ENCODE peak calls at places on chromosomes 13 and 19, in five cellular contexts. One of them, this sample, is unnamed.
A peak's percentile ranks its signal among the peaks of the same experiment; 100 is the strongest.

GRCh38 chr13:67366533-67366932 is 136.4 kb upstream of the PCDH9 start:
- DNase-seq in OCI-LY7: no peak
- DNase-seq in CD8-positive, alpha-beta T cell: no peak
- DNase-seq in IMR-90: peak; percentile 50
- DNase-seq in HepG2: no peak
- DNase-seq in this sample: no peak

GRCh38 chr13:100274942-100275506 is 186.1 kb downstream of the PCCA start:
- DNase-seq in CD8-positive, alpha-beta T cell: no peak
- DNase-seq in IMR-90: peak; percentile 4
- DNase-seq in OCI-LY7: no peak
- DNase-seq in HepG2: peak; percentile 3
- DNase-seq in this sample: no peak

GRCh38 chr19:56146904-56147303 is 5.8 kb downstream of the ZNF444 start:
- DNase-seq in CD8-positive, alpha-beta T cell: no peak
- DNase-seq in HepG2: no peak
- DNase-seq in OCI-LY7: no peak
- DNase-seq in IMR-90: no peak
- DNase-seq in this sample: no peak

GRCh38 chr13:50015263-50015662 is at the start of gene KCNRG:
- DNase-seq in CD8-positive, alpha-beta T cell: no peak
- DNase-seq in HepG2: no peak
- DNase-seq in OCI-LY7: no peak
- DNase-seq in IMR-90: peak; percentile 39
- DNase-seq in this sample: no peak

GRCh38 chr13:19159181-19159580 is 22.4 kb downstream of the TUBA3C start:
- DNase-seq in CD8-positive, alpha-beta T cell: no peak
- DNase-seq in HepG2: no peak
- DNase-seq in OCI-LY7: no peak
- DNase-seq in IMR-90: no peak
- DNase-seq in this sample: no peak

GRCh38 chr13:74465279-74465678 is 331.1 kb upstream of the KLF12 start:
- DNase-seq in IMR-90: no peak
- DNase-seq in HepG2: no peak
- DNase-seq in CD8-positive, alpha-beta T cell: no peak
- DNase-seq in OCI-LY7: no peak
- DNase-seq in this sample: no peak

GRCh38 chr19:35060160-35060855 is 18.8 kb downstream of the HPN start:
- DNase-seq in OCI-LY7: no peak
- DNase-seq in HepG2: no peak
- DNase-seq in IMR-90: no peak
- DNase-seq in CD8-positive, alpha-beta T cell: no peak
- DNase-seq in this sample: no peak

GRCh38 chr13:98778749-98779148 is 26.3 kb upstream of the SLC15A1 start:
- DNase-seq in OCI-LY7: no peak
- DNase-seq in HepG2: no peak
- DNase-seq in CD8-positive, alpha-beta T cell: no peak
- DNase-seq in IMR-90: no peak
- DNase-seq in this sample: no peak

GRCh38 chr13:61728468-61728867 is 312.8 kb upstream of the PCDH20 start:
- DNase-seq in IMR-90: no peak
- DNase-seq in HepG2: no peak
- DNase-seq in OCI-LY7: no peak
- DNase-seq in CD8-positive, alpha-beta T cell: no peak
- DNase-seq in this sample: no peak

GRCh38 chr13:47933688-47934011 is 67.4 kb downstream of the SUCLA2 start:
- DNase-seq in HepG2: peak; percentile 10
- DNase-seq in IMR-90: peak; percentile 17
- DNase-seq in OCI-LY7: no peak
- DNase-seq in CD8-positive, alpha-beta T cell: no peak
- DNase-seq in this sample: no peak

GRCh38 chr13:33479066-33479465 is 193.5 kb upstream of the STARD13 start:
- DNase-seq in HepG2: no peak
- DNase-seq in IMR-90: no peak
- DNase-seq in OCI-LY7: no peak
- DNase-seq in CD8-positive, alpha-beta T cell: no peak
- DNase-seq in this sample: no peak

GRCh38 chr13:35566340-35566739 is 89.9 kb upstream of the MAB21L1 start:
- DNase-seq in IMR-90: no peak
- DNase-seq in OCI-LY7: no peak
- DNase-seq in CD8-positive, alpha-beta T cell: peak; percentile 2
- DNase-seq in HepG2: no peak
- DNase-seq in this sample: no peak

GRCh38 chr13:75364131-75364713 is 117.7 kb downstream of the TBC1D4 start:
- DNase-seq in CD8-positive, alpha-beta T cell: no peak
- DNase-seq in OCI-LY7: no peak
- DNase-seq in HepG2: no peak
- DNase-seq in IMR-90: peak; percentile 21
- DNase-seq in this sample: no peak

GRCh38 chr19:58468216-58468839 is 1.4 kb downstream of the ZNF324 start:
- DNase-seq in HepG2: no peak
- DNase-seq in OCI-LY7: no peak
- DNase-seq in IMR-90: peak; percentile 9
- DNase-seq in CD8-positive, alpha-beta T cell: no peak
- DNase-seq in this sample: no peak

GRCh38 chr19:37519890-37520289 is 13.2 kb downstream of the ZNF793 start:
- DNase-seq in OCI-LY7: no peak
- DNase-seq in IMR-90: peak; percentile 28
- DNase-seq in HepG2: no peak
- DNase-seq in CD8-positive, alpha-beta T cell: no peak
- DNase-seq in this sample: no peak

GRCh38 chr19:3670796-3671679 is 29.2 kb downstream of the PIP5K1C start:
- DNase-seq in HepG2: no peak
- DNase-seq in OCI-LY7: no peak
- DNase-seq in IMR-90: peak; percentile 56
- DNase-seq in CD8-positive, alpha-beta T cell: no peak
- DNase-seq in this sample: peak; percentile 86

GRCh38 chr13:47484564-47484963 is 516.5 kb downstream of the SUCLA2 start:
- DNase-seq in IMR-90: peak; percentile 89
- DNase-seq in OCI-LY7: no peak
- DNase-seq in HepG2: peak; percentile 3
- DNase-seq in CD8-positive, alpha-beta T cell: no peak
- DNase-seq in this sample: no peak

GRCh38 chr19:4284176-4284958 is 5.3 kb downstream of the SHD start:
- DNase-seq in HepG2: peak; percentile 81
- DNase-seq in OCI-LY7: peak; percentile 64
- DNase-seq in CD8-positive, alpha-beta T cell: no peak
- DNase-seq in IMR-90: no peak
- DNase-seq in this sample: no peak

GRCh38 chr13:85724554-85725432 is 74.4 kb downstream of the SLITRK6 start:
- DNase-seq in IMR-90: peak; percentile 68
- DNase-seq in HepG2: no peak
- DNase-seq in OCI-LY7: no peak
- DNase-seq in CD8-positive, alpha-beta T cell: no peak
- DNase-seq in this sample: no peak

GRCh38 chr19:17052439-17052838 is 22.8 kb downstream of the HAUS8 start:
- DNase-seq in CD8-positive, alpha-beta T cell: no peak
- DNase-seq in OCI-LY7: peak; percentile 44
- DNase-seq in HepG2: no peak
- DNase-seq in IMR-90: peak; percentile 59
- DNase-seq in this sample: no peak

GRCh38 chr13:100751826-100752225 is 77.2 kb upstream of the TMTC4 start:
- DNase-seq in IMR-90: no peak
- DNase-seq in HepG2: peak; percentile 6
- DNase-seq in CD8-positive, alpha-beta T cell: no peak
- DNase-seq in OCI-LY7: no peak
- DNase-seq in this sample: no peak

GRCh38 chr13:113129921-113130750 is 7.5 kb downstream of the F10 start:
- DNase-seq in OCI-LY7: no peak
- DNase-seq in IMR-90: no peak
- DNase-seq in CD8-positive, alpha-beta T cell: no peak
- DNase-seq in HepG2: no peak
- DNase-seq in this sample: no peak

GRCh38 chr13:79741006-79741405 is 260.1 kb downstream of the NDFIP2 start:
- DNase-seq in IMR-90: peak; percentile 71
- DNase-seq in HepG2: peak; percentile 28
- DNase-seq in OCI-LY7: no peak
- DNase-seq in CD8-positive, alpha-beta T cell: no peak
- DNase-seq in this sample: no peak

GRCh38 chr19:41913476-41914190 is 14.6 kb downstream of the ERFL start:
- DNase-seq in IMR-90: no peak
- DNase-seq in CD8-positive, alpha-beta T cell: no peak
- DNase-seq in OCI-LY7: no peak
- DNase-seq in HepG2: no peak
- DNase-seq in this sample: no peak

GRCh38 chr19:21851596-21852345 is 15.8 kb upstream of the ZNF43 start:
- DNase-seq in HepG2: peak; percentile 81
- DNase-seq in CD8-positive, alpha-beta T cell: peak; percentile 83
- DNase-seq in IMR-90: peak; percentile 94
- DNase-seq in OCI-LY7: peak; percentile 96
- DNase-seq in this sample: peak; percentile 94

GRCh38 chr19:51520710-51521109 is 10.8 kb downstream of the SIGLEC6 start:
- DNase-seq in HepG2: no peak
- DNase-seq in OCI-LY7: no peak
- DNase-seq in CD8-positive, alpha-beta T cell: no peak
- DNase-seq in IMR-90: no peak
- DNase-seq in this sample: no peak

GRCh38 chr19:45528744-45529453 is 21.6 kb downstream of the VASP start:
- DNase-seq in CD8-positive, alpha-beta T cell: no peak
- DNase-seq in IMR-90: no peak
- DNase-seq in OCI-LY7: no peak
- DNase-seq in HepG2: no peak
- DNase-seq in this sample: no peak

GRCh38 chr19:33472696-33473624 is 48.6 kb downstream of the PEPD start:
- DNase-seq in OCI-LY7: no peak
- DNase-seq in IMR-90: peak; percentile 99
- DNase-seq in CD8-positive, alpha-beta T cell: no peak
- DNase-seq in HepG2: no peak
- DNase-seq in this sample: no peak

GRCh38 chr19:30959011-30959410 is 390.2 kb downstream of the TSHZ3 start:
- DNase-seq in HepG2: no peak
- DNase-seq in CD8-positive, alpha-beta T cell: no peak
- DNase-seq in OCI-LY7: no peak
- DNase-seq in IMR-90: no peak
- DNase-seq in this sample: no peak

DNA sequence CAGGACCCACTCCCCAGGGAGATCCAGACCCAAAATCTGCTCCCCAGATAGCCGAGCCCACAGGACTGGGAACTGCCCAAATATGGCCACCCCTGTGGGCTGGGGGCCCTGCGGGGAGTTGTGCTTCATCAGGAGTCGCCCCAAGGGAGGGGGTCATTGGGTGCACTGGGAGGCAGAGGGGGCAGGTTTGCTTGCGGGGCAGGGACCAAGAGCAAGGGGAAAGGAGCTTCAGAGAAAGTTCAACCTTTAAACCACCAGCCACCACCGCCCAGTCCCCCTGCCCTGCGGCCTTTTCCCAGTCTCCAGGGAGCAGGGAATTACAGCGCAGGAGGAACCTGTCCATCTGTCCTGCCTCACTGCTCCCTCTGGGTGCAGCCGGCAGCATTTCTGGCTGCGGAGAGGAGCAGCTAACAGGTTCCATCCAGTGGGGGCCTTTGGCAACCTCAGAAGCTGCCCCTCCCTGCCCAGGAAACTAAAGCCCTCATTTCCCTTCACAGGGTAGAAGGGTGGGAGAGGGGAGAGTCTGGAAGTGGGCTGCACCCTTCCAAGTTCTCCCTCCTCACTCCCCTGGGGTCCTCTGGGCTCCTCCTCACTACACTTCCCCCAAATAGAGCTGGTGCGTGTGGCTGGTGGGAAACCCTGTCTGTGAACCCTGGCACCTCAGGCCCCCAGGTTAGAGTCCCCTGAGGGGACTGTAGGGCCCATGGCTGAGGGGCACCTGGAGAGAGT is 13.8 kb upstream of the ASF1B start:
- DNase-seq in CD8-positive, alpha-beta T cell: no peak
- DNase-seq in IMR-90: no peak
- DNase-seq in HepG2: no peak
- DNase-seq in OCI-LY7: no peak
- DNase-seq in this sample: no peak
- TF ChIP-seq CTCF in CD8-positive, alpha-beta T cell: no peak
- TF ChIP-seq CTCF in IMR-90: no peak
- TF ChIP-seq CTCF in HepG2: no peak
- TF ChIP-seq CTCF in OCI-LY7: no peak
- TF ChIP-seq CTCF in this sample: no peak

GRCh38 chr19:49954092-49954825 is 6.7 kb downstream of the SIGLEC11 start:
- DNase-seq in OCI-LY7: no peak
- DNase-seq in HepG2: peak; percentile 14
- DNase-seq in CD8-positive, alpha-beta T cell: no peak
- DNase-seq in IMR-90: peak; percentile 14
- DNase-seq in this sample: no peak

GRCh38 chr19:49956113-49956491 is 4.9 kb downstream of the SIGLEC11 start:
- DNase-seq in OCI-LY7: no peak
- DNase-seq in CD8-positive, alpha-beta T cell: no peak
- DNase-seq in HepG2: no peak
- DNase-seq in IMR-90: no peak
- DNase-seq in this sample: no peak

GRCh38 chr19:49953376-49953775 is 7.6 kb downstream of the SIGLEC11 start:
- DNase-seq in CD8-positive, alpha-beta T cell: no peak
- DNase-seq in HepG2: no peak
- DNase-seq in IMR-90: no peak
- DNase-seq in OCI-LY7: no peak
- DNase-seq in this sample: no peak

GRCh38 chr19:49952906-49953305 is 8.1 kb downstream of the SIGLEC11 start:
- DNase-seq in IMR-90: no peak
- DNase-seq in OCI-LY7: no peak
- DNase-seq in CD8-positive, alpha-beta T cell: no peak
- DNase-seq in HepG2: no peak
- DNase-seq in this sample: no peak

GRCh38 chr19:49954933-49955332 is 6.0 kb downstream of the SIGLEC11 start:
- DNase-seq in IMR-90: peak; percentile 16
- DNase-seq in OCI-LY7: no peak
- DNase-seq in HepG2: no peak
- DNase-seq in CD8-positive, alpha-beta T cell: no peak
- DNase-seq in this sample: no peak
- H3K4me3 ChIP-seq in IMR-90: no peak overlapping the region
- H3K4me3 ChIP-seq in OCI-LY7: no peak overlapping the region
- H3K4me3 ChIP-seq in HepG2: no peak overlapping the region
- H3K4me3 ChIP-seq in CD8-positive, alpha-beta T cell: no peak overlapping the region
- H3K4me3 ChIP-seq in this sample: no peak overlapping the region

GRCh38 chr13:31912641-31913401 is 118.8 kb upstream of the FRY start:
- DNase-seq in IMR-90: no peak
- DNase-seq in HepG2: no peak
- DNase-seq in OCI-LY7: no peak
- DNase-seq in CD8-positive, alpha-beta T cell: no peak
- DNase-seq in this sample: no peak

GRCh38 chr13:31908696-31909386 is 122.7 kb upstream of the FRY start:
- DNase-seq in HepG2: no peak
- DNase-seq in IMR-90: no peak
- DNase-seq in OCI-LY7: no peak
- DNase-seq in CD8-positive, alpha-beta T cell: no peak
- DNase-seq in this sample: no peak

GRCh38 chr13:31910633-31911032 is 120.9 kb upstream of the FRY start:
- DNase-seq in OCI-LY7: no peak
- DNase-seq in IMR-90: no peak
- DNase-seq in CD8-positive, alpha-beta T cell: no peak
- DNase-seq in HepG2: no peak
- DNase-seq in this sample: no peak

GRCh38 chr13:31913459-31913858 is 118.1 kb upstream of the FRY start:
- DNase-seq in HepG2: no peak
- DNase-seq in CD8-positive, alpha-beta T cell: no peak
- DNase-seq in OCI-LY7: no peak
- DNase-seq in IMR-90: no peak
- DNase-seq in this sample: no peak

GRCh38 chr13:31909889-31910551 is 121.6 kb upstream of the FRY start:
- DNase-seq in HepG2: peak; percentile 45
- DNase-seq in CD8-positive, alpha-beta T cell: peak; percentile 41
- DNase-seq in IMR-90: peak; percentile 70
- DNase-seq in OCI-LY7: peak; percentile 66
- DNase-seq in this sample: no peak
- H3K4me1 ChIP-seq in HepG2: peaks cover 4% of the 10 kb centered on the region
- H3K4me1 ChIP-seq in CD8-positive, alpha-beta T cell: no peaks in the 10 kb centered on the region
- H3K4me1 ChIP-seq in IMR-90: no peaks in the 10 kb centered on the region
- H3K4me1 ChIP-seq in OCI-LY7: no peaks in the 10 kb centered on the region
- H3K4me1 ChIP-seq in this sample: peaks cover 58% of the 10 kb centered on the region

GRCh38 chr13:26708007-26708297 is 52.6 kb downstream of the GPR12 start:
- DNase-seq in CD8-positive, alpha-beta T cell: no peak
- DNase-seq in HepG2: no peak
- DNase-seq in OCI-LY7: no peak
- DNase-seq in IMR-90: no peak
- DNase-seq in this sample: no peak
- TF ChIP-seq CTCF in CD8-positive, alpha-beta T cell: no peak
- TF ChIP-seq CTCF in HepG2: no peak
- TF ChIP-seq CTCF in OCI-LY7: peak; percentile 22
- TF ChIP-seq CTCF in IMR-90: no peak
- TF ChIP-seq CTCF in this sample: no peak